ENCODE peak calls at places on chromosome 17, in four cellular contexts. R, G, D and U are unnamed samples.

GRCh38 chr17:45320931-45321461 is 4.2 kb upstream of the MAP3K14 start:
- DNase-seq in R (peak), G (peak), D (peak), U (peak)

GRCh38 chr17:45227101-45227591 is 5.5 kb downstream of the FMNL1 start:
- DNase-seq in R (no peak), G (peak), D (no peak), U (no peak)

GRCh38 chr17:58263773-58264172 is 17.0 kb downstream of the MPO start:
- DNase-seq in R (no peak), G (no peak), D (peak), U (no peak)

GRCh38 chr17:67469208-67469980 is 92.3 kb downstream of the PITPNC1 start:
- DNase-seq in R (no peak), G (no peak), D (no peak), U (peak)

GRCh38 chr17:83132251-83133081 is 53.1 kb downstream of the METRNL start:
- DNase-seq in R (no peak), G (no peak), D (no peak), U (no peak)

GRCh38 chr17:8220783-8221662 is 10.6 kb upstream of the AURKB start:
- DNase-seq in R (peak), G (peak), D (peak), U (peak)

GRCh38 chr17:64343071-64343774 is 47.4 kb downstream of the PECAM1 start:
- DNase-seq in R (no peak), G (no peak), D (no peak), U (no peak)

GRCh38 chr17:4771519-4772234 is at the start of gene TM4SF5:
- DNase-seq in R (no peak), G (no peak), D (no peak), U (no peak)

GRCh38 chr17:8117980-8118768 is at the start of gene ALOXE3:
- DNase-seq in R (no peak), G (peak), D (no peak), U (peak)

GRCh38 chr17:12549499-12549901 is 116.2 kb upstream of the MYOCD start:
- DNase-seq in R (peak), G (no peak), D (no peak), U (peak)

GRCh38 chr17:19958023-19958422 is 19.6 kb downstream of the AKAP10 start:
- DNase-seq in R (peak), G (peak), D (no peak), U (peak)

GRCh38 chr17:40499551-40500189 is 1.8 kb downstream of the TNS4 start:
- DNase-seq in R (no peak), G (peak), D (no peak), U (peak)
- TF ChIP-seq CTCF in R (no peak), G (no peak), D (no peak), U (no peak)

GRCh38 chr17:59355695-59356323 is 24.4 kb downstream of the YPEL2 start:
- DNase-seq in R (no peak), G (no peak), D (no peak), U (no peak)
- TF ChIP-seq CTCF in R (no peak), G (no peak), D (no peak), U (no peak)

DNA sequence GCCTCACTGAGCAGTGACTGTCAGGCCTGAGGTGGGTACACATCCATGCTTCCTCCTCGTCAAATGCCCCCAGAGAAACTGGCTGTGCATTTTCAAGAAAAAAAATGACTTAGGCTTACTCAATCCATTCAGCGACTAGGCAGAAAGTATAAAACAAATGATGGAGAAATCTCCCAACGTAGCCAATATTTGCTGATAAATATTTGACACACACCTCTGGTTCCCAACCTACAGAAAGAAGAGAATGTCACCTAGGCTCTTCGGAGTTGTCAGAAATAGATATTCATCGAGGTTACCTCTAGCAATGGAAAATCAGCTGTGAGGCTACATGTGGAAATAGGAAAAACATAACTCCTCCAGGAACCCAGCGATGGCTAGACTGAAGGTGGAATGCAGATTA is 12.4 kb upstream of the TOM1L1 start:
- DNase-seq in R (no peak), G (no peak), D (no peak), U (no peak)
- TF ChIP-seq CTCF in R (no peak), G (no peak), D (no peak), U (no peak)

GRCh38 chr17:16537130-16537458 is 31.9 kb downstream of the ZNF287 start:
- DNase-seq in R (no peak), G (no peak), D (no peak), U (no peak)
- TF ChIP-seq CTCF in R (no peak), G (no peak), D (no peak), U (no peak)